ENCODE peak calls at places on chromosomes 7 and 10, in ten cellular contexts. R is prostate gland, H is H1, A is adrenal gland, T is transverse colon, E is A549, U is tibial nerve, W is Peyer's patch, I is sigmoid colon, G is breast epithelium. P is an unnamed sample. For H3K4me1, the result is how much of the 10 kb centered on the place peaks cover.

GRCh38 chr7:105026750-105027149 is 12.7 kb downstream of the KMT2E start:
- DNase-seq in R (no peak), H (no peak), A (no peak), W (no peak), T (no peak), E (no peak), G (no peak), I (no peak), U (no peak), P (no peak)

GRCh38 chr7:111363099-111363498 is 199.2 kb downstream of the IMMP2L start:
- DNase-seq in H (no peak), I (no peak), E (no peak), A (no peak), W (no peak), G (no peak), U (no peak), R (no peak), T (no peak), P (no peak)

GRCh38 chr7:4866528-4867496 is 5.0 kb upstream of the PAPOLB start:
- DNase-seq in U (peak), E (no peak), I (peak), R (no peak), W (no peak), G (no peak), T (no peak), H (no peak), A (no peak), P (no peak)

GRCh38 chr10:82768040-82768439 is 893.0 kb downstream of the NRG3 start:
- DNase-seq in R (no peak), T (no peak), W (no peak), G (no peak), A (no peak), E (no peak), H (no peak), I (no peak), U (no peak), P (no peak)

GRCh38 chr10:135601-136464 is 578 bp downstream of the ZMYND11 start:
- DNase-seq in H (no peak), T (peak), W (peak), R (peak), G (peak), E (peak), U (peak), A (peak), I (peak), P (peak)

GRCh38 chr7:2979951-2980350 is 63.7 kb downstream of the CARD11 start:
- DNase-seq in I (no peak), H (no peak), T (no peak), E (no peak), W (no peak), G (no peak), U (no peak), A (no peak), R (no peak), P (no peak)

GRCh38 chr7:131221061-131221460 is 106.6 kb upstream of the MKLN1 start:
- DNase-seq in W (no peak), G (no peak), I (no peak), A (no peak), U (no peak), R (no peak), T (no peak), E (no peak), H (no peak), P (no peak)

GRCh38 chr7:72577107-72577506 is 165.0 kb upstream of the CALN1 start:
- DNase-seq in T (no peak), W (no peak), A (no peak), H (no peak), R (no peak), U (no peak), E (no peak), G (no peak), I (no peak), P (no peak)

GRCh38 chr7:5197811-5198210 is 7.8 kb downstream of the WIPI2 start:
- DNase-seq in T (no peak), W (no peak), G (no peak), H (no peak), R (no peak), U (no peak), A (peak), I (no peak), E (no peak), P (no peak)

GRCh38 chr7:64562621-64563275 is at the start of gene ZNF680:
- DNase-seq in T (peak), I (peak), U (peak), A (peak), H (peak), W (peak), R (peak), G (peak), E (peak), P (peak)
- TF ChIP-seq POLR2A in T (peak), I (peak), U (peak), A (peak), H (no peak), W (peak), R (peak), G (peak), E (peak), P (peak)

DNA sequence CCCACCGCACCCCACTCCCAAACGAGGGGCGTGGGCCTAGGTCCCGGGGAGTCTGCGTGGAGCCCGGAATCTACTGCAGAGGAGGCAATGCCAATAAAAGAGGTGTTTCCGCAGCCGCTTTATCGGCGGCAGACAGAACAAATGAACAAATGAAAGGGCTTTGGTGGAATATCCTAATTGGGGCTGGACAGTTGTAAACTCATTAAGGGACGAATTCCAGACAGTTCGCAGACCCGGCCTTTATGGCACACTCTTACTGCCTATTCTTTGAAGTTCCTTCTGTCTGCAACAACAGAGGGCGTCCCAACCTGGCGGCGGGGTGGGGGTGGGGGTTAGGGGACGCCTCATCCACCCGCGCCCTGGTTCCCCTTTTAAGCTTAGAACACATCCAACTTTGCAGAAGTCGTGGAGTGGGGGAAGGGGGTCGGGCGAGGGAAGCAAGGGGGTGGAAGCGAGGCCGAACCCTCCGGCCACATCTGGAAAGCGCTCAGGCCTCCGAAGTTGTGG is 4.1 kb downstream of the HOXA9 start:
- DNase-seq in I (peak), G (peak), H (no peak), U (no peak), W (peak), E (no peak), T (peak), A (peak), R (no peak), P (no peak)
- H3K4me1 ChIP-seq in I (under half), G (under half), H (under half), U (under half), W (under half), E (under half), T (under half), A (under half), R (under half), P (under half)

GRCh38 chr10:100370976-100371706 is 24.1 kb downstream of the SCD start:
- DNase-seq in I (peak), E (peak), G (peak), R (peak), A (peak), U (peak), W (peak), T (peak), H (peak), P (peak)
- TF ChIP-seq POLR2A in I (no peak), E (peak), G (no peak), R (peak), A (peak), U (peak), W (peak), T (peak), H (no peak), P (no peak)

GRCh38 chr10:77504870-77505257 is 132.7 kb downstream of the KCNMA1 start:
- DNase-seq in H (no peak), U (no peak), T (no peak), A (no peak), W (no peak), G (no peak), R (no peak), E (peak), I (no peak), P (no peak)
- H3K4me1 ChIP-seq in H (under half), U (under half), T (under half), A (under half), W (under half), G (under half), R (under half), E (half or more), I (under half), P (under half)

GRCh38 chr7:112782498-112782897 is 7.7 kb downstream of the TMEM168 start:
- DNase-seq in R (no peak), I (no peak), U (no peak), A (no peak), W (no peak), E (no peak), H (no peak), T (no peak), G (no peak), P (no peak)

GRCh38 chr7:112781558-112781957 is 8.6 kb downstream of the TMEM168 start:
- DNase-seq in W (no peak), R (no peak), E (no peak), U (no peak), A (no peak), H (no peak), T (no peak), G (no peak), I (no peak), P (no peak)

GRCh38 chr7:112781110-112781509 is 9.1 kb downstream of the TMEM168 start:
- DNase-seq in E (no peak), I (no peak), W (no peak), R (no peak), A (no peak), U (no peak), G (no peak), H (no peak), T (no peak), P (no peak)

GRCh38 chr7:112779667-112780066 is 10.5 kb downstream of the TMEM168 start:
- DNase-seq in I (no peak), E (no peak), T (no peak), G (no peak), U (no peak), W (no peak), H (no peak), R (no peak), A (no peak), P (no peak)

DNA sequence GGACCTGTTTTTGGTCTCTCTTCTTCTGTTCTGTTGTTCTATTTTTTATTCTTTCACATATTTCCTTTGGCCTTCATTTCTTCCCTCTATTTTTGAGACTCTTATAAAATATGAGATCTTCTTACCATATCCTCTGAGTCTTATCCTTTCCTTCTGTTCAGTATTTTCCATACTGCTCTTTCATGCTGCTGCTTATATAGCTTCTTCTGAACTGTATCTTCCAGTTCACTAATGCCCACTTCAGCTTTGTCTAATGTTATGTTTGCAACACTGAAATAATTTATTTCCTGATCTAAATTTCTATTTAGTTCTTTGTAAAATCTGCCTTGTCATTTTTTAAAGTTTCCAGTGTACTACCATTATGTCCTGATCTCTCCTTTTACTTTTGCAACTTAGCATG is 12.8 kb downstream of the TMEM168 start:
- DNase-seq in E (no peak), T (no peak), W (no peak), G (no peak), A (no peak), H (no peak), I (no peak), R (no peak), U (no peak), P (no peak)
- TF ChIP-seq POLR2A in E (no peak), T (no peak), W (no peak), G (no peak), A (no peak), H (no peak), I (no peak), R (no peak), U (no peak), P (no peak)

GRCh38 chr7:100799037-100799896 is 28.1 kb downstream of the EPHB4 start:
- DNase-seq in H (no peak), U (peak), E (peak), A (peak), T (peak), I (peak), W (peak), G (peak), R (peak), P (peak)

GRCh38 chr7:100802951-100803350 is 24.4 kb downstream of the EPHB4 start:
- DNase-seq in W (no peak), E (no peak), A (no peak), R (no peak), T (peak), H (no peak), G (no peak), U (no peak), I (no peak), P (peak)

GRCh38 chr7:100803398-100804161 is 23.7 kb downstream of the EPHB4 start:
- DNase-seq in R (peak), A (peak), T (peak), H (no peak), G (peak), U (peak), I (peak), W (peak), E (peak), P (peak)

GRCh38 chr7:100804681-100805431 is 22.5 kb downstream of the EPHB4 start:
- DNase-seq in U (no peak), G (no peak), R (peak), E (no peak), A (no peak), H (no peak), I (no peak), T (no peak), W (no peak), P (no peak)

DNA sequence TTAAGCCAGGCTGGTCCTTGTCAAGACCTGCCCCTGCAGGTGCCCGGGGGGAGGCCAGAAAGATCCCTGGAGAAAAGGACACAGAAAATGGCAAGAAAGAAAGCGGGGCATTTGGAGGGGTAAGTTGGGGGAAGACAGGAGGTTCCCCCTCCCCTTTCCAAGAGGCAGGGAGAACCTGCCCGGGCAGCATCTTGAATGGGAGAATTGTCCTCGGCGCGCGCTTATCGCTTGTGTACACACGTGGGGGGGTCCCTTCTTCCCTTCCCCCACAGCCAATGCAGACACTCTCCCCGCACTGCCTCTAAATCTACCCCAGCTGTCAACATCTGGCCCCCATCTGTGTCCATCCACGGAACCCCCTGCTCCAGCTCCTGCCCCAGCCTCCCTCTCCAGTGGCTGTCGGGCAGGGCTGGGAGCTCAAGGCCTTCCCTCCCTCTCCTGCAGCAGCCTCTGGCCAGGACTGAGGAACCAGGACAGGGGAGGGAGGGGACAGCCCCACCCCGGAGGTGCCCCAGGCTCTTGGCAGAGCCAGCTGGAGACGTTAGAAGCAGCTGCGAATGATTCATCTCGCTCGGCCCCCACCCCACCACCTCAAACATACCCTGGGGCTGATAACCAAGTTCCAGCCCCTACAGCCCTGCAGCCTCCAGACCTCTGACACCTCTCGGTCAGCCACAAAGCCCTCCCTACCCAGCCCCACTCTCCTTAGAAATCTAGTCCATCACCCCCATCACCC is 25.3 kb downstream of the EPHB4 start:
- DNase-seq in E (peak), I (peak), G (peak), U (no peak), A (peak), T (peak), W (peak), H (no peak), R (peak), P (peak)
- H3K4me1 ChIP-seq in E (half or more), I (under half), G (under half), U (under half), A (under half), T (under half), W (under half), H (under half), R (under half), P (under half)

GRCh38 chr7:70883750-70884445 is 248.0 kb upstream of the GALNT17 start:
- DNase-seq in H (no peak), R (no peak), T (no peak), G (no peak), U (no peak), W (no peak), A (no peak), I (no peak), E (no peak), P (no peak)
- TF ChIP-seq POLR2A in H (no peak), R (no peak), T (no peak), G (no peak), U (no peak), W (no peak), A (no peak), I (no peak), E (no peak), P (no peak)

P was measured in ovary.